ENCODE peak calls at places on chromosomes 3 and 15, in five cellular contexts. V is GM04503; L is bronchial epithelial cell; B is HCT116; T is CD4-positive, alpha-beta memory T cell. U is an unnamed sample.

GRCh38 chr3:26091096-26091495 is 301.2 kb downstream of the OXSM start:
- DNase-seq in V (no peak), L (no peak), B (no peak), T (no peak), U (no peak)

GRCh38 chr3:150806436-150806835 is 43.5 kb upstream of the SIAH2 start:
- DNase-seq in V (no peak), L (no peak), B (no peak), T (no peak), U (no peak)

GRCh38 chr3:123161167-123161566 is 40.6 kb upstream of the SEC22A start:
- DNase-seq in V (no peak), L (no peak), B (no peak), T (no peak), U (no peak)

GRCh38 chr15:79311901-79312553 is 1.1 kb downstream of the TMED3 start:
- DNase-seq in V (no peak), L (no peak), B (no peak), T (no peak), U (no peak)

GRCh38 chr15:70099966-70100494 is 2.3 kb upstream of the TLE3 start:
- DNase-seq in V (no peak), L (no peak), B (peak; percentile 13), T (no peak), U (no peak)

GRCh38 chr3:127790580-127791183 is 31.6 kb downstream of the MGLL start:
- DNase-seq in V (no peak), L (no peak), B (no peak), T (no peak), U (no peak)

GRCh38 chr3:8280161-8280560 is 221.5 kb upstream of the LMCD1 start:
- DNase-seq in V (no peak), L (no peak), B (no peak), T (no peak), U (no peak)

GRCh38 chr3:186963636-186964035 is 33.3 kb downstream of the ST6GAL1 start:
- DNase-seq in V (no peak), L (no peak), B (no peak), T (no peak), U (no peak)

GRCh38 chr15:41989573-41990242 is 17.4 kb upstream of the EHD4 start:
- DNase-seq in V (no peak), L (peak; percentile 52), B (peak; percentile 55), T (peak; percentile 70), U (peak; percentile 65)

GRCh38 chr3:159077860-159078259 is 276.0 kb downstream of the MFSD1 start:
- DNase-seq in V (peak; percentile 85), L (peak; percentile 45), B (no peak), T (no peak), U (no peak)

GRCh38 chr15:67456677-67457529 is 64.0 kb upstream of the C15orf61 start:
- DNase-seq in V (no peak), L (peak; percentile 56), B (peak; percentile 42), T (peak; percentile 72), U (peak; percentile 75)

GRCh38 chr15:62607643-62608042 is 434.9 kb upstream of the TPM1 start:
- DNase-seq in V (no peak), L (peak; percentile 83), B (no peak), T (no peak), U (no peak)

GRCh38 chr3:98021821-98022220 is 13.3 kb downstream of the GABRR3 start:
- DNase-seq in V (no peak), L (peak; percentile 78), B (no peak), T (no peak), U (no peak)

GRCh38 chr3:23418026-23418425 is 214.9 kb downstream of the UBE2E2 start:
- DNase-seq in V (no peak), L (no peak), B (no peak), T (no peak), U (no peak)

GRCh38 chr3:168165390-168166269 is 69.9 kb upstream of the GOLIM4 start:
- DNase-seq in V (peak; percentile 29), L (peak; percentile 73), B (peak; percentile 65), T (peak; percentile 13), U (no peak)

GRCh38 chr15:58686286-58686685 is 63.2 kb downstream of the ADAM10 start:
- DNase-seq in V (no peak), L (no peak), B (no peak), T (no peak), U (no peak)

GRCh38 chr3:111714305-111714704 is 119.2 kb upstream of the ZBED2 start:
- DNase-seq in V (no peak), L (peak; percentile 51), B (no peak), T (no peak), U (no peak)

GRCh38 chr3:130759692-130760338 is 13.2 kb upstream of the PIK3R4 start:
- DNase-seq in V (no peak), L (peak; percentile 70), B (peak; percentile 34), T (peak; percentile 63), U (peak; percentile 57)

GRCh38 chr3:13158871-13159270 is 85.6 kb upstream of the IQSEC1 start:
- DNase-seq in V (no peak), L (no peak), B (no peak), T (no peak), U (no peak)

GRCh38 chr15:87764461-87765236 is 491.9 kb downstream of the NTRK3 start:
- DNase-seq in V (peak; percentile 78), L (peak; percentile 1), B (no peak), T (no peak), U (no peak)